ENCODE peak calls at places on chromosomes 16 and 17, in nine cellular contexts. P, O, U, T, F, C, V, J and A are unnamed samples.
A peak's percentile ranks its signal among the peaks of the same experiment; 100 is the strongest.

GRCh38 chr16:66127459-66128362 is 238.8 kb upstream of the CDH5 start:
- DNase-seq in P (no peak), O (no peak), U (peak; percentile 17), T (no peak), F (no peak), C (no peak), V (peak; percentile 32), J (peak; percentile 17), A (no peak)

GRCh38 chr17:20063665-20064648 is 54.8 kb downstream of the SPECC1 start:
- DNase-seq in P (peak; percentile 86), O (peak; percentile 97), U (peak; percentile 64), T (peak; percentile 83), F (peak; percentile 92), C (peak; percentile 95), V (peak; percentile 63), J (peak; percentile 88), A (no peak)

GRCh38 chr16:84810518-84811273 is 9.1 kb upstream of the CRISPLD2 start:
- DNase-seq in P (peak; percentile 48), O (peak; percentile 44), U (no peak), T (no peak), F (no peak), C (no peak), V (no peak), J (peak; percentile 85), A (no peak)

GRCh38 chr17:66564992-66565465 is 262.6 kb downstream of the PRKCA start:
- DNase-seq in P (no peak), O (no peak), U (no peak), T (no peak), F (no peak), C (no peak), V (no peak), J (peak; percentile 75), A (no peak)

GRCh38 chr17:43891851-43892671 is 15.3 kb downstream of the MPP2 start:
- DNase-seq in P (no peak), O (no peak), U (no peak), T (no peak), F (no peak), C (no peak), V (no peak), J (peak; percentile 53), A (no peak)

GRCh38 chr17:28807925-28808641 is 34.5 kb downstream of the FAM222B start:
- DNase-seq in P (no peak), O (peak; percentile 46), U (no peak), T (peak; percentile 85), F (no peak), C (no peak), V (no peak), J (peak; percentile 89), A (no peak)

GRCh38 chr16:54076006-54076504 is 210.5 kb downstream of the IRX3 start:
- DNase-seq in P (no peak), O (no peak), U (no peak), T (no peak), F (no peak), C (no peak), V (no peak), J (no peak), A (no peak)

GRCh38 chr17:10021239-10021638 is 116.2 kb upstream of the RCVRN start:
- DNase-seq in P (peak; percentile 47), O (peak; percentile 60), U (no peak), T (no peak), F (no peak), C (no peak), V (peak; percentile 80), J (no peak), A (no peak)

GRCh38 chr17:64635647-64636305 is 26.3 kb downstream of the SMURF2 start:
- DNase-seq in P (no peak), O (no peak), U (no peak), T (peak; percentile 36), F (no peak), C (no peak), V (no peak), J (peak; percentile 91), A (no peak)

GRCh38 chr17:6753006-6753445 is 2.8 kb upstream of the XAF1 start:
- DNase-seq in P (no peak), O (peak; percentile 62), U (peak; percentile 82), T (no peak), F (peak; percentile 84), C (peak; percentile 77), V (peak; percentile 43), J (peak; percentile 94), A (peak; percentile 56)

GRCh38 chr16:19215705-19216104 is 47.7 kb downstream of the SYT17 start:
- DNase-seq in P (no peak), O (no peak), U (no peak), T (no peak), F (no peak), C (no peak), V (no peak), J (no peak), A (no peak)

GRCh38 chr16:19210968-19211367 is 42.9 kb downstream of the SYT17 start:
- DNase-seq in P (no peak), O (no peak), U (no peak), T (no peak), F (no peak), C (no peak), V (no peak), J (no peak), A (no peak)

GRCh38 chr16:19212059-19212458 is 44.0 kb downstream of the SYT17 start:
- DNase-seq in P (no peak), O (no peak), U (no peak), T (no peak), F (no peak), C (no peak), V (no peak), J (no peak), A (no peak)

GRCh38 chr16:19213885-19214284 is 45.8 kb downstream of the SYT17 start:
- DNase-seq in P (no peak), O (no peak), U (no peak), T (no peak), F (no peak), C (no peak), V (no peak), J (no peak), A (no peak)

DNA sequence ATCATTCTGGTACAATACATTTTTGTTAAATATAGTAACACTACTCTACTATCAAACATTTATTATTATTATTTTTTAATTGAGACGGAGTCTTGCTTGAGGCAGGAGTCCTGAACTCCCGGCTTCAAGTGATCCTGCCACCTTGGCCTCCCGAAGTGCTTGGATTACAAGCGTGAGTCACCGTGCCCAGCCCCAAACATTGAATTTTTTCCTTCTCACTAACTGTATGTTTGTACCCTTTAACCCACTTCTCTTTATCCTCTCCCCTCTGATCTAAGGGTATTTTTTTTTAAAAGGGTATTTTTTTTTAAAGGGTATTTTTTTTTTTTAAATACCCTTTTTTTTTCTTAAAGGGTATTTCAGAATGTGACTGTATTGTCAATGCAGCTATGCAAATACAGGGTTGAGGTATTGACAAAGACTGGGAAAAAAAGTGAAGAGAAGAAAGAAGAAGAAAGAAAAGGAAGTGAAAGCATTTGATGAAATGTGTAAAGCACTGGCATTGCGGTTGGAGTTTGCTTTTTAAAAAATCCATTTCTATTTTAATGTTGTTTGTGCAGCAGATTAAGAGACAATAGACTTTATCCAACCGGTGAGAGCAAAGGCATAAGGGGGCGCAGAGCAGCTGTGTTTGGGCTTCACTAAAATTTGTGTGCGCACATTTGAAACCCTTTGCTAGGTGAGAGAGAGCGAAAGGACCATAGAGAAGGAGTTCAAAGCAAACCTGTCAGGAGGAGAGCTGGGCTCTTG is 42.3 kb downstream of the SYT17 start:
- DNase-seq in P (no peak), O (no peak), U (no peak), T (peak; percentile 78), F (no peak), C (no peak), V (peak; percentile 59), J (peak; percentile 18), A (no peak)
- H3K27ac ChIP-seq in P (peak overlapping the region; percentile 29), O (no peak overlapping the region), U (peak overlapping the region; percentile 55), T (peak overlapping the region; percentile 54), F (no peak overlapping the region), C (no peak overlapping the region), V (peak overlapping the region; percentile 26), J (no peak overlapping the region), A (no peak overlapping the region)

DNA sequence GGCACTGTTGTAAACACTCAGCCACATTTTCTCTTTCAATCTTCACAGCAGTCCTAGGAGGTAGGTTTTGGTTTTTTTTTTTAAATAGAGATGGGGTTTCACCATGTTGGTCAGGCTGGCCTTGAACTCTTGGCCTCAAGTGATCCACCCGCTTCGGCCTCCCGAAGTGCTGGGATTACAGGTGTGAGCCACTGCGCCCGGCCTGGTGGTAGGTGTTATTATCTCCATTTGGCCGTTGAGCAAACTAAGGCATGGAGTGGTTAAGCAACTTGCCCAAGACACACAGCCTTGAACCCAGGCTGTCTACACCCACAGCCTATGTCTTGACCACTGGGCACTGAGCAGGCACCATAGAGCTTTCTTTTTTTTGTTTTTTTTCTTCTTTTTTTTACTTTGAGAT is 8.6 kb downstream of the SGCA start:
- DNase-seq in P (no peak), O (no peak), U (no peak), T (no peak), F (no peak), C (no peak), V (no peak), J (no peak), A (no peak)
- TF ChIP-seq CTCF in P (no peak), O (no peak), U (no peak), T (no peak), F (no peak), C (no peak), V (no peak), J (no peak), A (no peak)

DNA sequence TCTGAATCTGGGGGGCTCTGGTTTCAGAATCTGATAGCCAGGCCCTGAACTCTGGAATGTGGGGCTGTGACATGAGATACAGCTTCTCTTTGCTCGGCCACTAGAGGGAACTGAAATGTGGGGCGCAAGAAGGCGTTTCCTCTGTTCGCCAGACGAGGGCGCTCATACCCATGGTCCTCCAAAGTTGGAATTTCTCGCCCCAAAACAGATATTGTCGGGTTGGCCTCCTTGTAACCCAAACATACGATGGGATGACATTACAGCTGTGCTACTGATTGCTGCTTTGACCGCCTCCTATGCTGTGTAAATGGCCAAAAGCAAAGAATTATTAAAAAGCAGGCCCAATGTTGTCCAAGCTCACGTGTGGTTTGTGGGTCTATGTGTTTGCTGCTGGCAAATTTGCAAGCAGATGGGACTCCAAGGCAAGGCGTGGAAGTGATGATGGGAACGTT is 13.1 kb upstream of the MSI2 start:
- DNase-seq in P (peak; percentile 40), O (peak; percentile 77), U (peak; percentile 63), T (peak; percentile 52), F (no peak), C (peak; percentile 78), V (peak; percentile 67), J (peak; percentile 45), A (peak; percentile 84)
- H3K27ac ChIP-seq in P (no peak overlapping the region), O (no peak overlapping the region), U (no peak overlapping the region), T (no peak overlapping the region), F (no peak overlapping the region), C (no peak overlapping the region), V (no peak overlapping the region), J (no peak overlapping the region), A (no peak overlapping the region)

DNA sequence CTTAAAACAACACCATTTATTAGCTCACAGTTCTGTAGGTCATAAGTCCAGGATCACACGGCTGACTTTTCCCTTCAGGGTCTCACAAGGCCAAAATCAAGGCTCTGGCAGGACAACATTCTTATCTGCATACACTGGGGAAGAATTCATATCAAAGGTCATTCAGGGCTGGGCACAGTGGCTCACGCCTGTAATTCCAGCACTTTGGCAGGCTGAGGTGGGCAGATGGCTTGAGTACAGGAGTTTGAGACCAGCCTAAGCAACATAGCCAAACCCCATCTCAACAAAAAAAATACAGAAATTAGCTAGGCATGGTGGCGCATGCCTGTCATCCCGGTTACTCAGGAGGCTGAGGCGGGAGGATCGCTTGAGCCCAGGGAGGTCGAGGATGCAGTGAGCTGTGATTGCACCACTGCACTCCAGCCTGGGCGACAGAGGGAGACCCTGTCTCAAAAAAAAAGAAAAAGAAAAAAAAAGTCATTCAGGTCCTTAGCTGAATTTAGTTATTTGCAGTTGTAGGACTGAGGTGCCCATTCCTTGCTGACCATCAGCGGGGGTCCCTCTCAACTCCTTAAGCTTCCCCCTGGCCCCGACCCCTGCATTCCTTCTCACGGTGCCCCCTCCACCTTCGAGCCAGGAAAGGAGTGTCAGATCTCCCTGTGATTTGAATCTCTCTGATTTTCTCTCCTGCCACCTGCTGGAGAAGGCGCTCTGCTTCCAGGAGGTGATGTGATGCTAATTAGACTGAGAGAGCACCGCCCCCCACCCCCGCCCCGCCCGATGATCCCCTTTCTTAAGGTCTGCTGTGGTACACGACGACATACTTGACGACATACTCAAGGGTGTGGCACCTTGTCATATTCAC is 91.8 kb upstream of the CLEC18A start:
- DNase-seq in P (no peak), O (no peak), U (peak; percentile 58), T (peak; percentile 70), F (no peak), C (no peak), V (peak; percentile 40), J (peak; percentile 32), A (no peak)
- TF ChIP-seq CTCF in P (peak; percentile 14), O (no peak), U (peak; percentile 43), T (no peak), F (no peak), C (no peak), V (peak; percentile 16), J (no peak), A (no peak)